ENCODE peak calls at places on chromosome 3, in five cellular contexts. T, F, D, R and V are unnamed samples.
A peak's percentile ranks its signal among the peaks of the same experiment; 100 is the strongest.

GRCh38 chr3:89851974-89852621 is 744.7 kb downstream of the EPHA3 start:
- DNase-seq in D (no peak), T (peak; percentile 32), F (no peak), R (no peak), V (no peak)

GRCh38 chr3:177711637-177712036 is 514.4 kb upstream of the TBL1XR1 start:
- DNase-seq in D (no peak), T (no peak), R (no peak), F (no peak), V (no peak)

GRCh38 chr3:149812606-149813366 is at the start of gene RNF13:
- DNase-seq in D (peak; percentile 96), F (peak; percentile 89), R (peak; percentile 91), T (peak; percentile 97), V (peak; percentile 87)

GRCh38 chr3:107392549-107393165 is 15.4 kb downstream of the CCDC54 start:
- DNase-seq in D (peak; percentile 80), F (no peak), R (no peak), T (no peak), V (no peak)

GRCh38 chr3:11131371-11131770 is 22.9 kb upstream of the HRH1 start:
- DNase-seq in T (no peak), D (peak; percentile 27), R (no peak), F (no peak), V (no peak)

GRCh38 chr3:75048650-75049049 is 434.2 kb upstream of the CNTN3 start:
- DNase-seq in F (no peak), D (peak; percentile 0), R (no peak), T (no peak), V (no peak)

GRCh38 chr3:183247190-183247589 is 5.9 kb upstream of the B3GNT5 start:
- DNase-seq in R (no peak), F (no peak), D (peak; percentile 35), T (no peak), V (no peak)

GRCh38 chr3:185900228-185900627 is 37.6 kb downstream of the TRA2B start:
- DNase-seq in R (no peak), T (peak; percentile 10), D (peak; percentile 96), F (no peak), V (no peak)

GRCh38 chr3:138456961-138457862 is 22.8 kb downstream of the ESYT3 start:
- DNase-seq in F (no peak), T (no peak), D (no peak), R (no peak), V (no peak)

GRCh38 chr3:58874795-58875194 is 175.0 kb downstream of the CFAP20DC start:
- DNase-seq in D (peak; percentile 50), T (no peak), F (no peak), R (no peak), V (no peak)

GRCh38 chr3:14925729-14926591 is 21.4 kb upstream of the NR2C2 start:
- DNase-seq in D (peak; percentile 73), F (no peak), R (no peak), T (peak; percentile 31), V (no peak)

GRCh38 chr3:60431599-60431958 is 819.7 kb downstream of the FHIT start:
- DNase-seq in D (peak; percentile 22), R (no peak), F (no peak), T (no peak), V (no peak)

GRCh38 chr3:143070977-143071551 is 48.5 kb upstream of the CHST2 start:
- DNase-seq in R (no peak), D (peak; percentile 80), F (no peak), T (no peak), V (no peak)

GRCh38 chr3:195896361-195897080 is 11.8 kb downstream of the TNK2 start:
- DNase-seq in R (no peak), T (no peak), D (peak; percentile 70), F (no peak), V (no peak)

GRCh38 chr3:109025896-109026295 is 72.2 kb upstream of the GUCA1C start:
- DNase-seq in R (no peak), T (no peak), D (no peak), F (no peak), V (no peak)

GRCh38 chr3:71684752-71685151 is 40.5 kb downstream of the EIF4E3 start:
- DNase-seq in D (peak; percentile 92), T (no peak), R (no peak), F (no peak), V (no peak)

GRCh38 chr3:110846971-110847370 is 224.6 kb upstream of the NECTIN3 start:
- DNase-seq in T (no peak), D (no peak), R (no peak), F (no peak), V (no peak)

GRCh38 chr3:127043041-127043641 is 60.2 kb downstream of the PLXNA1 start:
- DNase-seq in D (no peak), R (no peak), F (no peak), T (no peak), V (no peak)

GRCh38 chr3:128486692-128487537 is 6.1 kb downstream of the GATA2 start:
- DNase-seq in T (no peak), D (peak; percentile 66), R (no peak), F (no peak), V (no peak)

GRCh38 chr3:159266779-159267178 is 464.9 kb downstream of the MFSD1 start:
- DNase-seq in T (no peak), F (no peak), D (peak; percentile 37), R (no peak), V (no peak)

GRCh38 chr3:122816587-122816986 is 21.7 kb downstream of the SLC49A4 start:
- DNase-seq in T (no peak), D (no peak), R (no peak), F (no peak), V (no peak)

GRCh38 chr3:182180646-182181385 is 469.1 kb downstream of the SOX2 start:
- DNase-seq in D (no peak), F (no peak), R (no peak), T (no peak), V (no peak)

GRCh38 chr3:21216598-21216997 is 534.4 kb downstream of the ZNF385D start:
- DNase-seq in T (no peak), F (no peak), D (peak; percentile 3), R (no peak), V (no peak)

GRCh38 chr3:107997666-107998065 is 93.2 kb downstream of the CD47 start:
- DNase-seq in D (peak; percentile 17), T (no peak), R (no peak), F (no peak), V (no peak)

GRCh38 chr3:34268032-34268760 is 469.8 kb downstream of the PDCD6IP start:
- DNase-seq in R (no peak), D (peak; percentile 5), F (no peak), T (no peak), V (no peak)

GRCh38 chr3:187012609-187013051 is 82.3 kb downstream of the ST6GAL1 start:
- DNase-seq in F (no peak), D (peak; percentile 54), R (peak; percentile 56), T (peak; percentile 49), V (peak; percentile 24)

GRCh38 chr3:74119221-74119620 is 494.5 kb upstream of the PDZRN3 start:
- DNase-seq in R (no peak), F (no peak), D (peak; percentile 73), T (no peak), V (no peak)